ENCODE peak calls at places on chromosome 3, in four cellular contexts. W is HepG2, Q is HCT116, N is K562. D is an unnamed sample.

GRCh38 chr3:53822331-53822741 is 23.9 kb downstream of the CHDH start:
- DNase-seq in W (no peak), Q (no peak), N (no peak), D (no peak)

GRCh38 chr3:61247191-61247590 is 4.1 kb downstream of the FHIT start:
- DNase-seq in W (no peak), Q (no peak), N (no peak), D (no peak)

GRCh38 chr3:56720836-56721235 is 37.8 kb upstream of the TASOR start:
- DNase-seq in W (no peak), Q (no peak), N (no peak), D (no peak)

GRCh38 chr3:197793246-197793645 is 2.2 kb downstream of the LRCH3 start:
- DNase-seq in W (no peak), Q (no peak), N (no peak), D (no peak)

GRCh38 chr3:187833799-187834578 is 88.7 kb upstream of the BCL6 start:
- DNase-seq in W (no peak), Q (no peak), N (no peak), D (no peak)

GRCh38 chr3:123347691-123348264 is 101.1 kb downstream of the ADCY5 start:
- DNase-seq in W (no peak), Q (no peak), N (no peak), D (no peak)

GRCh38 chr3:50256978-50257890 is 11.7 kb upstream of the SEMA3B start:
- DNase-seq in W (no peak), Q (no peak), N (peak; percentile 34), D (no peak)

GRCh38 chr3:78204977-78205376 is 1165.1 kb downstream of the ROBO2 start:
- DNase-seq in W (peak; percentile 3), Q (no peak), N (no peak), D (no peak)

GRCh38 chr3:129599073-129599472 is 7.4 kb downstream of the PLXND1 start:
- DNase-seq in W (no peak), Q (no peak), N (no peak), D (no peak)

GRCh38 chr3:77281721-77282120 is 241.8 kb downstream of the ROBO2 start:
- DNase-seq in W (no peak), Q (no peak), N (no peak), D (no peak)

GRCh38 chr3:125229168-125229567 is 16.6 kb upstream of the SLC12A8 start:
- DNase-seq in W (no peak), Q (no peak), N (no peak), D (no peak)

GRCh38 chr3:161081675-161082462 is 23.3 kb downstream of the B3GALNT1 start:
- DNase-seq in W (no peak), Q (no peak), N (no peak), D (no peak)

GRCh38 chr3:122067588-122068240 is 12.6 kb downstream of the CD86 start:
- DNase-seq in W (no peak), Q (no peak), N (no peak), D (no peak)

GRCh38 chr3:129106320-129106719 is 15.3 kb downstream of the RAB43 start:
- DNase-seq in W (no peak), Q (no peak), N (no peak), D (no peak)

GRCh38 chr3:65406470-65406869 is 632.2 kb downstream of the MAGI1 start:
- DNase-seq in W (peak; percentile 86), Q (no peak), N (no peak), D (no peak)

GRCh38 chr3:122824465-122825379 is 29.9 kb downstream of the SLC49A4 start:
- DNase-seq in W (no peak), Q (no peak), N (no peak), D (no peak)

GRCh38 chr3:134198414-134198813 is 52.2 kb downstream of the RYK start:
- DNase-seq in W (no peak), Q (no peak), N (no peak), D (no peak)
- TF ChIP-seq YY1 in W (no peak), Q (no peak), N (no peak), D (no peak)

GRCh38 chr3:195762611-195763247 is 42.0 kb downstream of the MUC20 start:
- DNase-seq in W (no peak), Q (no peak), N (no peak), D (no peak)

GRCh38 chr3:195761503-195762248 is 40.9 kb downstream of the MUC20 start:
- DNase-seq in W (no peak), Q (no peak), N (no peak), D (no peak)

GRCh38 chr3:195763248-195763830 is 42.6 kb downstream of the MUC20 start:
- DNase-seq in W (no peak), Q (no peak), N (no peak), D (no peak)

GRCh38 chr3:195761031-195761430 is 40.3 kb downstream of the MUC20 start:
- DNase-seq in W (no peak), Q (no peak), N (no peak), D (no peak)

DNA sequence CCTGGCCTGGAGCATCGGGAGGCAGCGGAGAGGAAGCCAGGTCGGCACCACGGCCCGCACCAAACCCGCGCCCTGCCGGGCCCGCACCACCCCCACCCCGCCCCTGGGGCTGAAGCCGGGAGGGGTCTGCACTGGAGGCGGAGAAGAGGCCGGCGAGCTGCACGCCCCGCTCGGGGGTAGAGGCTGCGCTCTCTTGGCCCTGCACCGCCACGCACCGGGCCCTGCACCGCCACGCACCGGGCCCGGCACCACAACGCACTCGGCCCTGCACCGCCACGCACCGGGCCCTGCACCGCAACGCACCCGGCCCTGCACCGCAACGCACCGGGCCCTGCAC is 41.4 kb downstream of the MUC20 start:
- DNase-seq in W (no peak), Q (no peak), N (no peak), D (no peak)
- H3K9ac ChIP-seq in W (no peak overlapping the region), Q (no peak overlapping the region), N (no peak overlapping the region), D (no peak overlapping the region)

GRCh38 chr3:44721231-44722102 is 8.0 kb upstream of the ZNF501 start:
- DNase-seq in W (no peak), Q (no peak), N (no peak), D (no peak)

GRCh38 chr3:44722103-44722401 is 7.4 kb upstream of the ZNF501 start:
- DNase-seq in W (no peak), Q (no peak), N (no peak), D (no peak)
- H3K9me3 ChIP-seq in W (peaks cover 73% of the 10 kb centered on the region), Q (peaks cover 53% of the 10 kb centered on the region), N (peaks cover 21% of the 10 kb centered on the region), D (peaks cover 92% of the 10 kb centered on the region)

GRCh38 chr3:180275176-180275575 is 238.4 kb upstream of the PEX5L start:
- DNase-seq in W (no peak), Q (no peak), N (no peak), D (no peak)
- TF ChIP-seq YY1 in W (no peak), Q (no peak), N (no peak), D (no peak)

GRCh38 chr3:71389911-71390573 is 193.5 kb downstream of the FOXP1 start:
- DNase-seq in W (peak; percentile 39), Q (no peak), N (no peak), D (peak; percentile 36)
- H3K9ac ChIP-seq in W (no peak overlapping the region), Q (no peak overlapping the region), N (peak overlapping the region; percentile 70), D (no peak overlapping the region)

GRCh38 chr3:132265008-132265407 is 52.2 kb upstream of the ACP3 start:
- DNase-seq in W (no peak), Q (no peak), N (no peak), D (no peak)

GRCh38 chr3:132267594-132267993 is 49.6 kb upstream of the ACP3 start:
- DNase-seq in W (no peak), Q (no peak), N (no peak), D (no peak)

GRCh38 chr3:132273043-132273442 is 44.2 kb upstream of the ACP3 start:
- DNase-seq in W (no peak), Q (no peak), N (no peak), D (no peak)

GRCh38 chr3:132265488-132265887 is 51.7 kb upstream of the ACP3 start:
- DNase-seq in W (no peak), Q (no peak), N (no peak), D (no peak)

DNA sequence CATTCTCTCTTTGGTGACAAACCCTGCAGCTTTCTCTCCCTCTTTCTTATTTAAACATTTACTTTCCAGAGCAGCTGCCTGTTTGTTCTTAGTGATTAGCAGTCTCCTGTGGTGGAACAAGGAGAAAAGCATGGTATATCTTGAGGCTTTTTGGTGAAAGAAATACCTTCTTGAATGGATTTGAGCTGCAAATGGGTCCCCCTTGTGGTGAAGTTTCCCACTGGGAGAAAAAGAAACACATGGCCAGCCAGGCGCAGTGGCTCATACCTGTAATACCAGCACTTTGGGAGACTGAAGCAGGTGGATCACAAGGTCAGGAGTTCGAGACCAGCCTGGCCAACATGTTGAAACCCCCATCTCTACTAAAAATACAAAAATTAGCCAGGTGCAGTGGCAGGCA is 48.3 kb upstream of the ACP3 start:
- DNase-seq in W (no peak), Q (peak; percentile 56), N (no peak), D (peak; percentile 68)
- H3K9me3 ChIP-seq in W (peaks cover 7% of the 10 kb centered on the region), Q (no peaks in the 10 kb centered on the region), N (no peaks in the 10 kb centered on the region), D (no peaks in the 10 kb centered on the region)

GRCh38 chr3:133998691-133999241 is 31.0 kb downstream of the SLCO2A1 start:
- DNase-seq in W (no peak), Q (no peak), N (no peak), D (no peak)
- TF ChIP-seq YY1 in W (no peak), Q (no peak), N (no peak), D (no peak)